ENCODE peak calls at places on chromosomes 16 and 17, in seven cellular contexts. E is HFFc6, T is AG20443, U is GM23338, P is heart right ventricle, S is neural crest cell, J is OCI-LY7. D is an unnamed sample.

GRCh38 chr17:39949028-39949427 is 13.8 kb upstream of the GSDMA start:
- DNase-seq in P (no peak), T (no peak), U (no peak), E (no peak), S (no peak), J (no peak), D (no peak)

GRCh38 chr17:33435716-33436301 is 142.7 kb upstream of the ASIC2 start:
- DNase-seq in E (no peak), J (no peak), U (no peak), T (peak; percentile 25), P (no peak), S (no peak), D (no peak)

GRCh38 chr17:38464251-38464722 is 36.0 kb downstream of the ARHGAP23 start:
- DNase-seq in J (no peak), P (peak; percentile 72), T (peak; percentile 56), S (no peak), U (no peak), E (no peak), D (no peak)

GRCh38 chr17:8359769-8360168 is 16.7 kb downstream of the KRABD2 start:
- DNase-seq in J (no peak), P (no peak), T (peak; percentile 86), E (peak; percentile 69), U (peak; percentile 47), S (no peak), D (no peak)

GRCh38 chr16:27432600-27432957 is 30.6 kb downstream of the IL21R start:
- DNase-seq in J (no peak), U (no peak), E (peak; percentile 82), S (no peak), P (no peak), T (peak; percentile 81), D (peak; percentile 3)

GRCh38 chr16:89422527-89422904 is 67.8 kb downstream of the ANKRD11 start:
- DNase-seq in T (no peak), S (no peak), P (no peak), U (no peak), E (peak; percentile 30), J (no peak), D (no peak)

GRCh38 chr17:18960803-18961511 is 9.0 kb downstream of the SLC5A10 start:
- DNase-seq in E (peak; percentile 37), U (peak; percentile 90), S (peak; percentile 96), P (peak; percentile 84), J (peak; percentile 86), T (peak; percentile 92), D (peak; percentile 81)

GRCh38 chr16:88804173-88804551 is 573 bp downstream of the CDT1 start:
- DNase-seq in S (no peak), T (no peak), U (no peak), P (no peak), E (no peak), J (no peak), D (no peak)

GRCh38 chr17:27760069-27760885 is 40.1 kb downstream of the NOS2 start:
- DNase-seq in T (peak; percentile 70), J (peak; percentile 59), P (peak; percentile 75), S (peak; percentile 79), U (peak; percentile 84), E (peak; percentile 16), D (peak; percentile 52)

GRCh38 chr17:29145289-29146058 is 34.7 kb downstream of the MYO18A start:
- DNase-seq in U (peak; percentile 89), S (peak; percentile 45), T (peak; percentile 72), E (peak; percentile 71), J (peak; percentile 83), P (peak; percentile 56), D (peak; percentile 78)

GRCh38 chr16:85178006-85178591 is 65.8 kb upstream of the CIBAR2 start:
- DNase-seq in J (no peak), S (no peak), P (no peak), U (no peak), E (no peak), T (no peak), D (no peak)

D was measured in mucosa of gallbladder.